ENCODE peak calls at places on chromosomes 16 and 17, in four cellular contexts. B is stimulated activated CD8-positive, alpha-beta memory T cell treated with anti-CD3 and anti-CD28 coated beads, Interleukin-4, amount 100 ng/mL, for 1 hour; G is activated CD8-positive, alpha-beta memory T cell treated with anti-CD3 and anti-CD28 coated beads for 4 hours; F is T-helper 17 cell. Y is an unnamed sample.

GRCh38 chr17:32484041-32484461 is 2.7 kb upstream of the CDK5R1 start:
- DNase-seq in F (no peak), B (no peak), G (no peak), Y (no peak)

GRCh38 chr17:74249966-74250365 is 24.1 kb upstream of the DNAI2 start:
- DNase-seq in B (no peak), F (no peak), G (no peak), Y (no peak)

GRCh38 chr16:66258916-66259845 is 107.3 kb upstream of the CDH5 start:
- DNase-seq in B (no peak), F (no peak), G (no peak), Y (no peak)

GRCh38 chr17:77872199-77872598 is 86.3 kb upstream of the TNRC6C start:
- DNase-seq in B (no peak), G (no peak), F (no peak), Y (no peak)

GRCh38 chr16:71626018-71626857 is at the start of gene MARVELD3:
- DNase-seq in F (peak), B (no peak), G (no peak), Y (no peak)

GRCh38 chr16:67433131-67433719 is 2.3 kb downstream of the HSD11B2 start:
- DNase-seq in G (no peak), B (no peak), F (no peak), Y (no peak)

GRCh38 chr17:76772842-76773521 is 35.1 kb downstream of the MFSD11 start:
- DNase-seq in F (peak), B (peak), G (peak), Y (no peak)

GRCh38 chr17:58215685-58216084 is 3.4 kb downstream of the MKS1 start:
- DNase-seq in B (no peak), G (no peak), F (no peak), Y (no peak)

GRCh38 chr16:2323701-2324100 is 16.8 kb downstream of the ABCA3 start:
- DNase-seq in F (no peak), B (no peak), G (no peak), Y (no peak)

GRCh38 chr17:73991260-73991659 is 212.2 kb upstream of the RPL38 start:
- DNase-seq in G (no peak), F (no peak), B (no peak), Y (no peak)

GRCh38 chr17:28252436-28252835 is 66.6 kb upstream of the TMEM97 start:
- DNase-seq in F (no peak), G (no peak), B (no peak), Y (no peak)

GRCh38 chr17:64653325-64653984 is 8.7 kb downstream of the SMURF2 start:
- DNase-seq in F (no peak), G (no peak), B (no peak), Y (no peak)

GRCh38 chr17:3157218-3157617 is 29.9 kb upstream of the OR1G1 start:
- DNase-seq in G (no peak), F (no peak), B (no peak), Y (no peak)

GRCh38 chr16:31130899-31131298 is 4.6 kb downstream of the PRSS8 start:
- DNase-seq in B (no peak), G (no peak), F (no peak), Y (no peak)

GRCh38 chr16:87702325-87702811 is 63.4 kb downstream of the KLHDC4 start:
- DNase-seq in F (no peak), B (no peak), G (no peak), Y (no peak)

GRCh38 chr16:85152414-85153030 is 40.2 kb upstream of the CIBAR2 start:
- DNase-seq in B (no peak), F (no peak), G (no peak), Y (no peak)

GRCh38 chr16:49618955-49619354 is 237.0 kb downstream of the ZNF423 start:
- DNase-seq in B (no peak), G (no peak), F (no peak), Y (no peak)

GRCh38 chr16:85696761-85697160 is 8.0 kb upstream of the GINS2 start:
- DNase-seq in F (no peak), B (no peak), G (no peak), Y (no peak)

GRCh38 chr17:28901866-28902818 is 737 bp downstream of the DHRS13 start:
- DNase-seq in B (no peak), G (peak), F (no peak), Y (no peak)

GRCh38 chr16:24149102-24149501 is 107.0 kb upstream of the CACNG3 start:
- DNase-seq in B (no peak), F (no peak), G (no peak), Y (no peak)

GRCh38 chr17:42065201-42065600 is 14.8 kb upstream of the C17orf113 start:
- DNase-seq in B (no peak), F (no peak), G (no peak), Y (no peak)

GRCh38 chr16:48158296-48158695 is 2.5 kb upstream of the ABCC12 start:
- DNase-seq in B (no peak), F (no peak), G (no peak), Y (no peak)

GRCh38 chr17:77707546-77707945 is 251.0 kb upstream of the TNRC6C start:
- DNase-seq in B (no peak), G (no peak), F (no peak), Y (no peak)

GRCh38 chr17:62819511-62820221 is 11.6 kb upstream of the MARCHF10 start:
- DNase-seq in G (no peak), F (no peak), B (no peak), Y (peak)

GRCh38 chr16:88839745-88840588 is 16.8 kb downstream of the GALNS start:
- DNase-seq in B (no peak), G (no peak), F (no peak), Y (no peak)

GRCh38 chr17:49520386-49521087 is 25.4 kb downstream of the NGFR start:
- DNase-seq in G (no peak), B (no peak), F (no peak), Y (no peak)

GRCh38 chr17:17485420-17485819 is 8.6 kb downstream of the MED9 start:
- DNase-seq in G (no peak), B (no peak), F (no peak), Y (no peak)

GRCh38 chr17:63842173-63842539 is 329 bp downstream of the SMARCD2 start:
- DNase-seq in F (peak), G (no peak), B (no peak), Y (no peak)